ENCODE peak calls at places on chromosomes 5 and 9, in eight cellular contexts. D is cardiac fibroblast, O is lower lobe of right lung, I is RWPE2, C is AG09309, B is gastrocnemius medialis, P is GM12865, W is Caco-2. K is an unnamed sample.

GRCh38 chr5:43182421-43182820 is 9.6 kb upstream of the NIM1K start:
- DNase-seq in B (no peak), I (no peak), W (no peak), P (no peak), C (no peak), O (no peak), D (no peak), K (no peak)

GRCh38 chr9:116504893-116505480 is 182.1 kb upstream of the TRIM32 start:
- DNase-seq in D (no peak), B (no peak), C (no peak), I (no peak), O (no peak), P (peak; percentile 25), W (peak; percentile 3), K (no peak)

GRCh38 chr5:53478411-53479044 is 1.9 kb upstream of the FST start:
- DNase-seq in C (no peak), D (peak; percentile 72), O (peak; percentile 51), I (peak; percentile 67), W (peak; percentile 47), P (peak; percentile 29), B (no peak), K (no peak)

GRCh38 chr5:76548525-76549229 is 74.5 kb downstream of the F2RL2 start:
- DNase-seq in D (no peak), C (no peak), O (no peak), I (no peak), B (no peak), W (no peak), P (no peak), K (no peak)

GRCh38 chr9:117034862-117035261 is 347.8 kb downstream of the TRIM32 start:
- DNase-seq in B (no peak), P (peak; percentile 18), C (no peak), D (peak; percentile 1), O (no peak), W (peak; percentile 34), I (no peak), K (no peak)

GRCh38 chr9:78021692-78022091 is 9.9 kb downstream of the GNAQ start:
- DNase-seq in W (no peak), O (peak; percentile 69), D (peak; percentile 54), C (no peak), I (no peak), P (no peak), B (no peak), K (no peak)

GRCh38 chr9:93240891-93241334 is 57.0 kb downstream of the WNK2 start:
- DNase-seq in P (no peak), C (no peak), O (no peak), D (no peak), I (no peak), B (no peak), W (peak; percentile 15), K (no peak)

GRCh38 chr5:53482717-53483638 is 2.5 kb downstream of the FST start:
- DNase-seq in C (no peak), B (no peak), O (peak; percentile 55), I (peak; percentile 65), P (peak; percentile 29), D (peak; percentile 43), W (peak; percentile 20), K (no peak)

GRCh38 chr9:94912700-94913249 is 186.3 kb downstream of the AOPEP start:
- DNase-seq in D (peak; percentile 87), W (no peak), B (no peak), P (no peak), O (no peak), I (no peak), C (no peak), K (no peak)

GRCh38 chr5:131952286-131952857 is 6.9 kb upstream of the MEIKIN start:
- DNase-seq in I (no peak), P (no peak), B (no peak), C (no peak), O (no peak), D (peak; percentile 8), W (no peak), K (no peak)

GRCh38 chr5:77152441-77152840 is 58.0 kb upstream of the PDE8B start:
- DNase-seq in P (no peak), C (no peak), O (no peak), I (no peak), W (no peak), B (no peak), D (no peak), K (no peak)

GRCh38 chr9:96241391-96241809 is 60.6 kb downstream of the HSD17B3 start:
- DNase-seq in B (no peak), P (peak; percentile 53), W (no peak), I (no peak), O (no peak), C (no peak), D (no peak), K (no peak)

GRCh38 chr9:92850898-92851297 is 26.9 kb downstream of the ZNF484 start:
- DNase-seq in D (no peak), P (no peak), B (no peak), I (no peak), W (no peak), C (no peak), O (no peak), K (peak; percentile 22)

DNA sequence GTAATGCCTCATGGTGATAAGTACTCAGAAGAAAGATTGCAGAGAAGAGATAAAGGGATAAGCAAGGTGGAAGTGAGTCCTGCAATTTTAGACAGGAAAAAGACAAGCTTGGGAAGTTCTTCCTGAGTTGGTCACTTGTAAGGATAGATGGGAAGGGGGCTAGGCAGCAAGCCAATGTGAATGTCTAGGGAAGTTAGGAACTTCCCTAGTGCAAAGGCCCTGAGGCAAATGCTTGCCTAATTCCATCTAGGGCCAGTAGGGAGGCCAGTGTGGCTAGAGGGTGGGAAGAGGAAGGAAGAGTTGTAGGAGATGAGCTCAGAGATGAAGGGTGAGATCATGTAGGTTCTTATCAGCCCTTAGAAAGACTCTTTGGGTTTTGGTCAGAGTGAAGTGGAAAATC is 206.6 kb downstream of the MAT2B start:
- DNase-seq in I (no peak), B (no peak), C (no peak), W (no peak), O (no peak), P (no peak), D (no peak), K (no peak)
- H3K4me3 ChIP-seq in I (no peak overlapping the region), B (no peak overlapping the region), C (no peak overlapping the region), W (no peak overlapping the region), O (no peak overlapping the region), P (no peak overlapping the region), D (no peak overlapping the region), K (no peak overlapping the region)

GRCh38 chr5:126104951-126105350 is 318.3 kb upstream of the GRAMD2B start:
- DNase-seq in D (no peak), P (no peak), C (no peak), B (no peak), O (no peak), I (no peak), W (no peak), K (no peak)

GRCh38 chr5:126103050-126103449 is 320.2 kb upstream of the GRAMD2B start:
- DNase-seq in O (no peak), C (no peak), B (no peak), W (no peak), I (no peak), P (no peak), D (no peak), K (no peak)

GRCh38 chr5:126106032-126106431 is 317.2 kb upstream of the GRAMD2B start:
- DNase-seq in I (no peak), O (no peak), C (no peak), W (no peak), B (no peak), D (peak; percentile 33), P (no peak), K (no peak)

GRCh38 chr5:126103872-126104271 is 319.3 kb upstream of the GRAMD2B start:
- DNase-seq in P (no peak), O (no peak), B (no peak), W (no peak), C (no peak), D (no peak), I (no peak), K (no peak)

DNA sequence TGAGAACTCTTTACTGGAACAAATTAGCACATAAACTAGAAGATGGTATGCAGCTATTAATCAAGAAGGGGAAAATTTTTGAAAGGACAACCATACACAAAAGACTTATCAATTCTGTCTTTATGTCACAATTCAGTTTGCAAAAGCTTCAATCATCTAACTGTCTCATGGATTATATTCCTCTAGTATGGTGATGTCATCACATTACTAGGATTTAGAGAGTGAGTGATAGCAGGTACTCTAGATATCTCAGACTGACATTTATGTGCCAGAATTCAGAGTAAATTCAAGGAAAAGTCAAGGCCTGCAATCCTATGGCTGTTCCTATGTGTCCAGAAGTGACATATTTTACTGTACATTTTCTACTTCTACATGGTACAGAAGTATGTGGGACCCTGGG is 318.9 kb upstream of the GRAMD2B start:
- DNase-seq in P (no peak), C (no peak), D (no peak), I (no peak), B (no peak), O (no peak), W (no peak), K (no peak)
- H3K4me3 ChIP-seq in P (no peak overlapping the region), C (no peak overlapping the region), D (no peak overlapping the region), I (no peak overlapping the region), B (no peak overlapping the region), O (no peak overlapping the region), W (no peak overlapping the region), K (no peak overlapping the region)

GRCh38 chr9:124266826-124267201 is 9.1 kb downstream of the NEK6 start:
- DNase-seq in P (no peak), D (no peak), C (no peak), I (no peak), W (no peak), B (no peak), O (no peak), K (no peak)
- H3K4me3 ChIP-seq in P (peak overlapping the region; percentile 17), D (no peak overlapping the region), C (no peak overlapping the region), I (no peak overlapping the region), W (no peak overlapping the region), B (no peak overlapping the region), O (no peak overlapping the region), K (no peak overlapping the region)

DNA sequence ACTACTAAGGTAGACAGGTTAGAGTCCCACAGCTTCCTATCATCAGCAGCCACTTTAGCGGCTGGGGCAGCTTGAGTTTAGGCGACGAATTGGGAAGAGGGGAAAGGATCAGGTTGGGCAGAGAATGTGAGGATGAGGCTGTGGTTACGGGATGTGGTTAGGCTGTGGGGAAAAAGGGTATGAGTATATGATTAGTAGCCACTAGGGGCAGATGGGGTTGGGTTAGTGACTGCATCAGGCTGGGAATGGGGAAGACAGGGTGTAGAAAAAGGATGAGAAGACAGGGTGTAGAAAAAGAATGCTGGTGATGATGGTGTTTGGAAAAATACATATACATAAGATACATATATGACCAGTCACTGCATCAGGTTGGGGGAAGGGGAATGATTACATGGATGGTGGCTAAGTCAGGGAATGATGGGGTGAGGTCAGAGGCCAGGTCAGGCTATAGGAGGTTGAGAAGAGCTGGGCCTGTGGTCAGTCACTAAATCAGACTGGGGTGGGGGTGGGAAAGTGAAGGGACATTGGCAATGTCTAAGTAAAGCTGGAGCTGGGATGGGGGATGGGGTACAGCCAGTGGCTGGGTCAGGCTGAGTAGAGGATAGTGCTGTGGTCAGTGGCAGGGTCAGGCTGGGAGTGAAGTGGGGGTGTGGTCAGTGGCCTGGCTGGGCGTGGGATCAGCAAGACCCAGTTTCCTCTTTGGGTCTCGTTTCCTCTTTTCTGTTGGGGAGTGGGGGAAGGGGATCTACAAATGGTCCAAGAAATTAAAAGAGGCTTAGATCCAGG is 2.1 kb downstream of the TLN1 start:
- DNase-seq in C (peak; percentile 61), D (peak; percentile 89), I (no peak), O (peak; percentile 86), W (peak; percentile 55), B (peak; percentile 19), P (peak; percentile 61), K (peak; percentile 27)
- H3K4me3 ChIP-seq in C (peak overlapping the region; percentile 88), D (peak overlapping the region; percentile 86), I (peak overlapping the region; percentile 8), O (peak overlapping the region; percentile 84), W (no peak overlapping the region), B (peak overlapping the region; percentile 27), P (peak overlapping the region; percentile 67), K (peak overlapping the region; percentile 98)

GRCh38 chr9:34465468-34465867 is 6.9 kb downstream of the DNAI1 start:
- DNase-seq in W (no peak), C (no peak), D (no peak), B (no peak), O (no peak), P (no peak), I (no peak), K (no peak)
- H3K4me3 ChIP-seq in W (no peak overlapping the region), C (no peak overlapping the region), D (no peak overlapping the region), B (no peak overlapping the region), O (no peak overlapping the region), P (no peak overlapping the region), I (no peak overlapping the region), K (no peak overlapping the region)

K was measured in naive thymus-derived CD4-positive, alpha-beta T cell.